ENCODE peak calls at places on chromosome 17, in five cellular contexts. C is CD8-positive, alpha-beta memory T cell; J is astrocyte; B is tibial artery; D is CD8-positive, alpha-beta T cell. U is an unnamed sample.
A peak's percentile ranks its signal among the peaks of the same experiment; 100 is the strongest.

GRCh38 chr17:72030067-72030899 is 90.5 kb upstream of the SOX9 start:
- DNase-seq in D (peak; percentile 47), B (no peak), C (peak; percentile 9), J (peak; percentile 59), U (no peak)

GRCh38 chr17:53749178-53749577 is 73.5 kb upstream of the KIF2B start:
- DNase-seq in J (peak; percentile 67), C (no peak), B (no peak), D (no peak), U (no peak)

GRCh38 chr17:55710410-55710809 is 12.3 kb downstream of the TMEM100 start:
- DNase-seq in B (no peak), J (no peak), D (no peak), C (no peak), U (no peak)

GRCh38 chr17:68540981-68541380 is 28.8 kb downstream of the PRKAR1A start:
- DNase-seq in C (no peak), B (no peak), D (no peak), J (no peak), U (no peak)

GRCh38 chr17:39742126-39742855 is 4.6 kb downstream of the GRB7 start:
- DNase-seq in C (no peak), D (no peak), B (no peak), J (no peak), U (no peak)

GRCh38 chr17:63841350-63842172 is 924 bp downstream of the SMARCD2 start:
- DNase-seq in C (no peak), B (peak; percentile 72), J (peak; percentile 18), D (no peak), U (peak; percentile 17)

GRCh38 chr17:47956818-47957590 is 679 bp downstream of the PRR15L start:
- DNase-seq in C (no peak), D (no peak), B (no peak), J (no peak), U (no peak)

GRCh38 chr17:35666967-35667552 is 64.4 kb upstream of the RASL10B start:
- DNase-seq in J (peak; percentile 16), D (no peak), C (no peak), B (no peak), U (no peak)

GRCh38 chr17:8900207-8900606 is 32.7 kb upstream of the PIK3R6 start:
- DNase-seq in J (no peak), D (no peak), C (no peak), B (no peak), U (no peak)

GRCh38 chr17:36124879-36125824 is 21.5 kb downstream of the CCL4 start:
- DNase-seq in B (no peak), J (no peak), C (no peak), D (no peak), U (no peak)

GRCh38 chr17:9230346-9230745 is 209.0 kb downstream of the NTN1 start:
- DNase-seq in C (no peak), B (no peak), J (peak; percentile 31), D (no peak), U (no peak)

GRCh38 chr17:45325810-45326209 is 9.0 kb upstream of the MAP3K14 start:
- DNase-seq in J (no peak), C (no peak), B (no peak), D (no peak), U (no peak)

GRCh38 chr17:37292429-37293139 is 83.2 kb upstream of the C17orf78 start:
- DNase-seq in J (no peak), C (no peak), B (no peak), D (no peak), U (no peak)

GRCh38 chr17:44546711-44547606 is 10.3 kb upstream of the FZD2 start:
- DNase-seq in B (no peak), C (no peak), J (peak; percentile 50), D (no peak), U (no peak)

GRCh38 chr17:13244511-13244910 is 226.7 kb upstream of the ELAC2 start:
- DNase-seq in C (no peak), D (no peak), J (no peak), B (no peak), U (no peak)

GRCh38 chr17:43545383-43545632 is 832 bp downstream of the ETV4 start:
- DNase-seq in C (peak; percentile 10), D (no peak), J (peak; percentile 20), B (no peak), U (no peak)

DNA sequence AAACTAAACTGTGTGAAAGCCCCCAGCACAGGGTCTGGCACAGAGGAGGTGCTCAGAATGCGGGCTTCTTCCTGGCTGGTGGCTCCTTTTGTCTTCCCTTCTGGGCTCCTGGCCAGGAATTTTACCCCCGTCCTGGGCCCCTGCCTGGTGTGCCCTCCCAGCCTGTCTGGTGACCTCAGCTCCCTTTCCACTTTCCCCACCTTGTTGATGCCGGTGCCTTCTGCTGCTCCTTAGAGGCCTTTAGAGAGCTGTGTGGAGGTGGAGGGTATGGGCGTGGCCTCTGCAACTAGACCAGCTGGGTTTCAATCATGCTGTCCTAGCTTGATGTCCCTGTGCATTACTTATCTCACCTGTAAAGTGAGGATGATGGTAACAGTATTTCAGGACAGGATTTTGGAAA is 16.8 kb downstream of the PIRT start:
- DNase-seq in B (no peak), C (no peak), D (no peak), J (no peak), U (no peak)
- H3K4me3 ChIP-seq in B (no peak overlapping the region), C (no peak overlapping the region), D (no peak overlapping the region), J (no peak overlapping the region), U (no peak overlapping the region)

GRCh38 chr17:73644145-73645049 is at the start of gene SDK2:
- DNase-seq in C (no peak), J (peak; percentile 5), B (no peak), D (peak; percentile 59), U (no peak)
- H3K27me3 ChIP-seq in C (no peaks in the 10 kb centered on the region), J (peaks cover 34% of the 10 kb centered on the region), B (no peaks in the 10 kb centered on the region), D (no peaks in the 10 kb centered on the region), U (peaks cover 49% of the 10 kb centered on the region)

DNA sequence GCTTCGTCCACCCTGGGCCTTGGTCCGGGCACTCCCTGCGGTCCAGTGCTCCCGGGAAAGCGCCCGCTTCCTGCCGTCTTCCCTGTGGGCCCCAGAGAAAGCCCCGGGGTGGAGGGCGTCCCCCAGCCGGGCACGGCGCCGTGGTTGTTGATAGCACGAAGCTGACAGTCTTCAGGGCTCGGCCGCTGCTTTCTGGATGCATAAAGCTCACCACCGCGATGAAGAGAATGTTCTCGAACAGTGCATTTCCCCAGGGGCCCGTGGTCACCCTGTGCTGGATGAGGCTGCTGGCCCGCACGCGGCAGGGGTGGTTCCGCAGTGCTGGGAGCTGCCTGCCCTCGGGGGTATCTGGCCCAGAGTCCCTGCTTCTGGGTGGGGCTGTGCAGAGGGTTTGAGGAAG is 53.2 kb downstream of the BAHCC1 start:
- DNase-seq in J (no peak), D (no peak), C (no peak), B (no peak), U (no peak)
- H3K4me1 ChIP-seq in J (no peaks in the 10 kb centered on the region), D (peaks cover 7% of the 10 kb centered on the region), C (peaks cover 3% of the 10 kb centered on the region), B (no peaks in the 10 kb centered on the region), U (no peaks in the 10 kb centered on the region)

GRCh38 chr17:78896834-78897638 is 6.0 kb downstream of the CEP295NL start:
- DNase-seq in D (no peak), C (no peak), B (no peak), J (no peak), U (no peak)
- H3K4me3 ChIP-seq in D (no peak overlapping the region), C (no peak overlapping the region), B (no peak overlapping the region), J (no peak overlapping the region), U (no peak overlapping the region)

GRCh38 chr17:82226809-82227628 is 1.8 kb upstream of the SLC16A3 start:
- DNase-seq in D (no peak), C (no peak), B (no peak), J (no peak), U (no peak)
- H3K27me3 ChIP-seq in D (no peaks in the 10 kb centered on the region), C (no peaks in the 10 kb centered on the region), B (no peaks in the 10 kb centered on the region), J (no peaks in the 10 kb centered on the region), U (no peaks in the 10 kb centered on the region)

U was measured in HAP-1.